ENCODE peak calls at places on chromosomes 6 and 20, in four cellular contexts. One of them, this sample, is unnamed.

GRCh38 chr20:7291319-7291943 is 523.9 kb downstream of the BMP2 start:
- DNase-seq in Peyer's patch: no peak
- DNase-seq in lower lobe of right lung: no peak
- DNase-seq in CD8-positive, alpha-beta T cell: no peak
- DNase-seq in this sample: no peak

GRCh38 chr20:63898882-63899558 is 4.1 kb downstream of the DNAJC5 start:
- DNase-seq in Peyer's patch: no peak
- DNase-seq in CD8-positive, alpha-beta T cell: no peak
- DNase-seq in lower lobe of right lung: no peak
- DNase-seq in this sample: no peak

GRCh38 chr6:104357928-104358327 is 501.8 kb downstream of the HACE1 start:
- DNase-seq in CD8-positive, alpha-beta T cell: no peak
- DNase-seq in Peyer's patch: no peak
- DNase-seq in lower lobe of right lung: no peak
- DNase-seq in this sample: no peak

GRCh38 chr6:25232478-25232877 is 46.7 kb upstream of the CARMIL1 start:
- DNase-seq in CD8-positive, alpha-beta T cell: no peak
- DNase-seq in Peyer's patch: no peak
- DNase-seq in lower lobe of right lung: no peak
- DNase-seq in this sample: no peak

GRCh38 chr6:163415620-163416379 is 1.3 kb downstream of the QKI start:
- DNase-seq in CD8-positive, alpha-beta T cell: peak; percentile 37
- DNase-seq in lower lobe of right lung: peak; percentile 78
- DNase-seq in Peyer's patch: peak; percentile 61
- DNase-seq in this sample: peak; percentile 20

GRCh38 chr20:40706977-40707582 is 18.0 kb upstream of the MAFB start:
- DNase-seq in CD8-positive, alpha-beta T cell: no peak
- DNase-seq in Peyer's patch: no peak
- DNase-seq in lower lobe of right lung: no peak
- DNase-seq in this sample: no peak

GRCh38 chr6:73704260-73704659 is 8.3 kb downstream of the CD109 start:
- DNase-seq in lower lobe of right lung: no peak
- DNase-seq in CD8-positive, alpha-beta T cell: no peak
- DNase-seq in Peyer's patch: no peak
- DNase-seq in this sample: no peak

GRCh38 chr6:119187596-119187995 is 109.1 kb upstream of the FAM184A start:
- DNase-seq in CD8-positive, alpha-beta T cell: no peak
- DNase-seq in lower lobe of right lung: no peak
- DNase-seq in Peyer's patch: no peak
- DNase-seq in this sample: no peak

GRCh38 chr20:43975096-43975768 is 60.6 kb downstream of the TOX2 start:
- DNase-seq in CD8-positive, alpha-beta T cell: no peak
- DNase-seq in lower lobe of right lung: no peak
- DNase-seq in Peyer's patch: no peak
- DNase-seq in this sample: no peak

GRCh38 chr6:140156131-140156530 is 781.7 kb upstream of the CITED2 start:
- DNase-seq in lower lobe of right lung: no peak
- DNase-seq in CD8-positive, alpha-beta T cell: no peak
- DNase-seq in Peyer's patch: no peak
- DNase-seq in this sample: no peak

GRCh38 chr20:46458891-46459750 is 52.7 kb upstream of the ELMO2 start:
- DNase-seq in Peyer's patch: peak; percentile 62
- DNase-seq in lower lobe of right lung: peak; percentile 60
- DNase-seq in CD8-positive, alpha-beta T cell: no peak
- DNase-seq in this sample: no peak

GRCh38 chr6:157885211-157885788 is 62.3 kb downstream of the SNX9 start:
- DNase-seq in Peyer's patch: peak; percentile 70
- DNase-seq in lower lobe of right lung: no peak
- DNase-seq in CD8-positive, alpha-beta T cell: peak; percentile 27
- DNase-seq in this sample: peak; percentile 22

GRCh38 chr6:111957623-111958315 is 84.5 kb upstream of the FYN start:
- DNase-seq in lower lobe of right lung: no peak
- DNase-seq in CD8-positive, alpha-beta T cell: no peak
- DNase-seq in Peyer's patch: no peak
- DNase-seq in this sample: no peak

GRCh38 chr6:52155791-52156576 is 30.2 kb upstream of the IL17A start:
- DNase-seq in Peyer's patch: no peak
- DNase-seq in CD8-positive, alpha-beta T cell: no peak
- DNase-seq in lower lobe of right lung: no peak
- DNase-seq in this sample: no peak

GRCh38 chr6:142735182-142735581 is 209.8 kb downstream of the HIVEP2 start:
- DNase-seq in lower lobe of right lung: no peak
- DNase-seq in CD8-positive, alpha-beta T cell: no peak
- DNase-seq in Peyer's patch: no peak
- DNase-seq in this sample: no peak

GRCh38 chr6:113763883-113764282 is 93.3 kb upstream of the MARCKS start:
- DNase-seq in lower lobe of right lung: no peak
- DNase-seq in CD8-positive, alpha-beta T cell: no peak
- DNase-seq in Peyer's patch: no peak
- DNase-seq in this sample: no peak

GRCh38 chr6:137700751-137701477 is 166.1 kb upstream of the TNFAIP3 start:
- DNase-seq in CD8-positive, alpha-beta T cell: no peak
- DNase-seq in lower lobe of right lung: no peak
- DNase-seq in Peyer's patch: no peak
- DNase-seq in this sample: no peak

GRCh38 chr6:139378226-139378625 is 3.8 kb upstream of the CITED2 start:
- DNase-seq in CD8-positive, alpha-beta T cell: no peak
- DNase-seq in Peyer's patch: no peak
- DNase-seq in lower lobe of right lung: no peak
- DNase-seq in this sample: no peak

GRCh38 chr6:7140631-7141366 is 33.0 kb downstream of the RREB1 start:
- DNase-seq in lower lobe of right lung: peak; percentile 92
- DNase-seq in CD8-positive, alpha-beta T cell: peak; percentile 80
- DNase-seq in Peyer's patch: peak; percentile 93
- DNase-seq in this sample: peak; percentile 74

GRCh38 chr6:149614352-149614751 is 34.2 kb downstream of the KATNA1 start:
- DNase-seq in Peyer's patch: no peak
- DNase-seq in lower lobe of right lung: no peak
- DNase-seq in CD8-positive, alpha-beta T cell: no peak
- DNase-seq in this sample: no peak

GRCh38 chr6:157033428-157034140 is 256.4 kb downstream of the ARID1B start:
- DNase-seq in Peyer's patch: no peak
- DNase-seq in lower lobe of right lung: no peak
- DNase-seq in CD8-positive, alpha-beta T cell: no peak
- DNase-seq in this sample: no peak

GRCh38 chr6:150485559-150486517 is 113.8 kb upstream of the PLEKHG1 start:
- DNase-seq in lower lobe of right lung: no peak
- DNase-seq in CD8-positive, alpha-beta T cell: no peak
- DNase-seq in Peyer's patch: no peak
- DNase-seq in this sample: no peak

GRCh38 chr6:128742900-128743299 is 140.0 kb upstream of the LAMA2 start:
- DNase-seq in Peyer's patch: no peak
- DNase-seq in lower lobe of right lung: no peak
- DNase-seq in CD8-positive, alpha-beta T cell: no peak
- DNase-seq in this sample: no peak

GRCh38 chr20:43946659-43947315 is 32.1 kb downstream of the TOX2 start:
- DNase-seq in lower lobe of right lung: no peak
- DNase-seq in CD8-positive, alpha-beta T cell: no peak
- DNase-seq in Peyer's patch: no peak
- DNase-seq in this sample: no peak

GRCh38 chr6:68704485-68704884 is 69.4 kb downstream of the ADGRB3 start:
- DNase-seq in CD8-positive, alpha-beta T cell: no peak
- DNase-seq in Peyer's patch: no peak
- DNase-seq in lower lobe of right lung: no peak
- DNase-seq in this sample: no peak

GRCh38 chr20:47760686-47761477 is 24.4 kb downstream of the SULF2 start:
- DNase-seq in CD8-positive, alpha-beta T cell: no peak
- DNase-seq in Peyer's patch: no peak
- DNase-seq in lower lobe of right lung: no peak
- DNase-seq in this sample: no peak

GRCh38 chr20:16898433-16898832 is 150.3 kb downstream of the OTOR start:
- DNase-seq in lower lobe of right lung: no peak
- DNase-seq in Peyer's patch: no peak
- DNase-seq in CD8-positive, alpha-beta T cell: no peak
- DNase-seq in this sample: no peak

GRCh38 chr6:84033523-84034451 is at the start of gene MRAP2:
- DNase-seq in CD8-positive, alpha-beta T cell: no peak
- DNase-seq in lower lobe of right lung: peak; percentile 55
- DNase-seq in Peyer's patch: peak; percentile 48
- DNase-seq in this sample: no peak

GRCh38 chr20:57573176-57573575 is 12.3 kb downstream of the PCK1 start:
- DNase-seq in lower lobe of right lung: no peak
- DNase-seq in Peyer's patch: no peak
- DNase-seq in CD8-positive, alpha-beta T cell: no peak
- DNase-seq in this sample: no peak

GRCh38 chr6:69061066-69061465 is 426.0 kb downstream of the ADGRB3 start:
- DNase-seq in Peyer's patch: no peak
- DNase-seq in CD8-positive, alpha-beta T cell: no peak
- DNase-seq in lower lobe of right lung: no peak
- DNase-seq in this sample: no peak

GRCh38 chr6:163756079-163756478 is 341.6 kb downstream of the QKI start:
- DNase-seq in Peyer's patch: peak; percentile 72
- DNase-seq in lower lobe of right lung: no peak
- DNase-seq in CD8-positive, alpha-beta T cell: no peak
- DNase-seq in this sample: no peak

GRCh38 chr6:152529364-152529763 is 107.8 kb downstream of the SYNE1 start:
- DNase-seq in CD8-positive, alpha-beta T cell: no peak
- DNase-seq in Peyer's patch: no peak
- DNase-seq in lower lobe of right lung: no peak
- DNase-seq in this sample: no peak

GRCh38 chr20:35901678-35902544 is 52.4 kb downstream of the SCAND1 start:
- DNase-seq in CD8-positive, alpha-beta T cell: no peak
- DNase-seq in lower lobe of right lung: no peak
- DNase-seq in Peyer's patch: no peak
- DNase-seq in this sample: no peak

GRCh38 chr6:168361766-168362165 is 42.2 kb upstream of the DACT2 start:
- DNase-seq in Peyer's patch: peak; percentile 31
- DNase-seq in lower lobe of right lung: no peak
- DNase-seq in CD8-positive, alpha-beta T cell: no peak
- DNase-seq in this sample: no peak

GRCh38 chr6:168363302-168363701 is 43.7 kb upstream of the DACT2 start:
- DNase-seq in lower lobe of right lung: no peak
- DNase-seq in Peyer's patch: no peak
- DNase-seq in CD8-positive, alpha-beta T cell: no peak
- DNase-seq in this sample: no peak

GRCh38 chr6:168364793-168365421 is 45.3 kb upstream of the DACT2 start:
- DNase-seq in lower lobe of right lung: no peak
- DNase-seq in Peyer's patch: no peak
- DNase-seq in CD8-positive, alpha-beta T cell: no peak
- DNase-seq in this sample: no peak

GRCh38 chr6:168363811-168364792 is 44.5 kb upstream of the DACT2 start:
- DNase-seq in lower lobe of right lung: no peak
- DNase-seq in CD8-positive, alpha-beta T cell: no peak
- DNase-seq in Peyer's patch: no peak
- DNase-seq in this sample: no peak

GRCh38 chr6:168362276-168362990 is 42.9 kb upstream of the DACT2 start:
- DNase-seq in Peyer's patch: peak; percentile 35
- DNase-seq in CD8-positive, alpha-beta T cell: no peak
- DNase-seq in lower lobe of right lung: no peak
- DNase-seq in this sample: no peak
- H3K27ac ChIP-seq in Peyer's patch: no peak overlapping the region
- H3K27ac ChIP-seq in CD8-positive, alpha-beta T cell: no peak overlapping the region
- H3K27ac ChIP-seq in lower lobe of right lung: no peak overlapping the region
- H3K27ac ChIP-seq in this sample: no peak overlapping the region

GRCh38 chr20:53723045-53723444 is 129.4 kb upstream of the ZNF217 start:
- DNase-seq in lower lobe of right lung: no peak
- DNase-seq in CD8-positive, alpha-beta T cell: no peak
- DNase-seq in Peyer's patch: no peak
- DNase-seq in this sample: no peak

GRCh38 chr20:53718622-53719021 is 125.0 kb upstream of the ZNF217 start:
- DNase-seq in Peyer's patch: no peak
- DNase-seq in CD8-positive, alpha-beta T cell: no peak
- DNase-seq in lower lobe of right lung: no peak
- DNase-seq in this sample: no peak

GRCh38 chr20:53723621-53724020 is 130.0 kb upstream of the ZNF217 start:
- DNase-seq in Peyer's patch: no peak
- DNase-seq in lower lobe of right lung: no peak
- DNase-seq in CD8-positive, alpha-beta T cell: no peak
- DNase-seq in this sample: no peak

GRCh38 chr20:53725575-53725970 is 131.9 kb upstream of the ZNF217 start:
- DNase-seq in Peyer's patch: no peak
- DNase-seq in CD8-positive, alpha-beta T cell: no peak
- DNase-seq in lower lobe of right lung: no peak
- DNase-seq in this sample: no peak

DNA sequence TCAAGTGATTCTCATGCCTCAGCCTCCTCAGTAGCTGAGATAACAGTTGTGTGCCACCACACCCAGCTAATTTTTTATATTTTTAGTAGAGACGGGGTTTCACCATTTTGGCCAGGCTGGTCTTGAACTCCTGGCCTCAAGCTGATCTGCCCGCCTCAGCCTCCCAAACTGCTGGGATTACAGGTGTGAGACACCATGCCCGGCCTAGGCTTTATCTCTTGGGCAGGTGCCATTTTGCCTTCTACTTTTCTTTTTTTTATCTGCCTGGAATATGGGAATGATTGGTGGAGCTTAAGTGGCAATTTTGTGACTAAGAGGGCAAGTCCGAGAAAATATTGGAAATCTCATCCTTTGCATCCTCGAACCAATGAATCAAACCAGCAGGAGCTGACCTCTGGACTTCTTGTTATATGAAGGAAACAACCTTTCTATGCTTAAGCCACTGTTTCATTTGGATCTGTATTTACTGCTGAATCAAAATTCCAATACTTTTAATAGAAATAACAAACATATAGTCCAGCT is 128.9 kb upstream of the ZNF217 start:
- DNase-seq in CD8-positive, alpha-beta T cell: no peak
- DNase-seq in lower lobe of right lung: no peak
- DNase-seq in Peyer's patch: no peak
- DNase-seq in this sample: no peak
- H3K27ac ChIP-seq in CD8-positive, alpha-beta T cell: no peak overlapping the region
- H3K27ac ChIP-seq in lower lobe of right lung: no peak overlapping the region
- H3K27ac ChIP-seq in Peyer's patch: no peak overlapping the region
- H3K27ac ChIP-seq in this sample: no peak overlapping the region

DNA sequence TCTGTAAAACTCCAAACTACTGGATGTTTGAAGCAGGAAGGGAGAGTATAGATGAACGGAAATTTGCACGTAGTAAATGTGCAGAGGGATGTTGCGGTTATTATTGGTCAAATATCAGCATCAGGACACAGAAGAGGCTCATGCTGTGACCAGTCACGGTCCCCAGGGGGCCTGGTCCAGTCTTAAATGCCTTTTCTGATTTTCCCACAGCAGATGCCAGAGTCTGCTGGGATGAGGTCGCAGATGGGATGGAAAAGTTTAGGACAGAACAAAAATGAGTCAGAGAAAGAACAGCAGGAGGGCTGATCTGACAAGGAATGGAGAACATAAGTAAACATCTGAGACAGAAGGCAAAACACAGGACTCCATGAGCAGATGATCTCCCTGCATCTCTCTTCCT is 11.7 kb upstream of the SIRPG start:
- DNase-seq in CD8-positive, alpha-beta T cell: no peak
- DNase-seq in Peyer's patch: no peak
- DNase-seq in lower lobe of right lung: no peak
- DNase-seq in this sample: no peak
- H3K27ac ChIP-seq in CD8-positive, alpha-beta T cell: no peak overlapping the region
- H3K27ac ChIP-seq in Peyer's patch: no peak overlapping the region
- H3K27ac ChIP-seq in lower lobe of right lung: no peak overlapping the region
- H3K27ac ChIP-seq in this sample: peak overlapping the region; percentile 11

GRCh38 chr6:45855642-45856408 is 159.8 kb downstream of the CLIC5 start:
- DNase-seq in CD8-positive, alpha-beta T cell: no peak
- DNase-seq in lower lobe of right lung: no peak
- DNase-seq in Peyer's patch: no peak
- DNase-seq in this sample: no peak

GRCh38 chr6:45851001-45851400 is 164.7 kb downstream of the CLIC5 start:
- DNase-seq in Peyer's patch: no peak
- DNase-seq in CD8-positive, alpha-beta T cell: no peak
- DNase-seq in lower lobe of right lung: no peak
- DNase-seq in this sample: no peak

GRCh38 chr6:45854343-45854742 is 161.3 kb downstream of the CLIC5 start:
- DNase-seq in Peyer's patch: no peak
- DNase-seq in lower lobe of right lung: no peak
- DNase-seq in CD8-positive, alpha-beta T cell: no peak
- DNase-seq in this sample: no peak
- H3K27ac ChIP-seq in Peyer's patch: no peak overlapping the region
- H3K27ac ChIP-seq in lower lobe of right lung: no peak overlapping the region
- H3K27ac ChIP-seq in CD8-positive, alpha-beta T cell: no peak overlapping the region
- H3K27ac ChIP-seq in this sample: no peak overlapping the region